ENCODE peak calls at places on chromosome 1, in six cellular contexts. H is ovary, J is RWPE2, F is kidney, R is Calu3, S is lower leg skin. X is an unnamed sample.

GRCh38 chr1:166952002-166952746 is 23.2 kb downstream of the ILDR2 start:
- DNase-seq in H (no peak), J (no peak), F (no peak), R (no peak), S (no peak), X (no peak)

GRCh38 chr1:19495816-19496528 is 10.6 kb upstream of the CAPZB start:
- DNase-seq in H (no peak), J (no peak), F (no peak), R (no peak), S (no peak), X (no peak)

GRCh38 chr1:181251001-181251712 is 162.7 kb downstream of the IER5 start:
- DNase-seq in H (no peak), J (no peak), F (no peak), R (peak), S (peak), X (no peak)

GRCh38 chr1:210340751-210341328 is 12.1 kb downstream of the HHAT start:
- DNase-seq in H (no peak), J (no peak), F (no peak), R (no peak), S (no peak), X (no peak)

GRCh38 chr1:156480015-156480368 is 20.6 kb downstream of the MEF2D start:
- DNase-seq in H (no peak), J (no peak), F (no peak), R (peak), S (no peak), X (no peak)

GRCh38 chr1:41977329-41977728 is 58.6 kb upstream of the HIVEP3 start:
- DNase-seq in H (no peak), J (no peak), F (no peak), R (peak), S (no peak), X (no peak)

GRCh38 chr1:214280386-214281029 is 451 bp upstream of the SMYD2 start:
- DNase-seq in H (peak), J (no peak), F (peak), R (peak), S (peak), X (no peak)

GRCh38 chr1:222283147-222283768 is 264.6 kb downstream of the HHIPL2 start:
- DNase-seq in H (no peak), J (no peak), F (peak), R (no peak), S (no peak), X (no peak)

GRCh38 chr1:35031103-35031452 is 667 bp downstream of the ZMYM6 start:
- DNase-seq in H (peak), J (no peak), F (no peak), R (peak), S (no peak), X (no peak)

GRCh38 chr1:38132681-38133080 is 86.1 kb upstream of the POU3F1 start:
- DNase-seq in H (no peak), J (no peak), F (no peak), R (no peak), S (no peak), X (no peak)

GRCh38 chr1:111603979-111604378 is 15.6 kb upstream of the RAP1A start:
- DNase-seq in H (no peak), J (no peak), F (peak), R (no peak), S (no peak), X (peak)

GRCh38 chr1:6622396-6623152 is 2.1 kb upstream of the THAP3 start:
- DNase-seq in H (no peak), J (no peak), F (no peak), R (no peak), S (no peak), X (no peak)

GRCh38 chr1:51684776-51685175 is 67.9 kb downstream of the OSBPL9 start:
- DNase-seq in H (peak), J (no peak), F (no peak), R (no peak), S (no peak), X (no peak)

GRCh38 chr1:34268311-34269042 is 91.8 kb downstream of the C1orf94 start:
- DNase-seq in H (no peak), J (no peak), F (no peak), R (no peak), S (no peak), X (no peak)

GRCh38 chr1:42926870-42927242 is 31.8 kb downstream of the SLC2A1 start:
- DNase-seq in H (no peak), J (no peak), F (no peak), R (no peak), S (no peak), X (no peak)

GRCh38 chr1:115641762-115642167 is at the start of gene VANGL1:
- DNase-seq in H (peak), J (no peak), F (peak), R (peak), S (peak), X (peak)

GRCh38 chr1:51928896-51929295 is 50.4 kb upstream of the NRDC start:
- DNase-seq in H (no peak), J (no peak), F (no peak), R (no peak), S (no peak), X (no peak)

GRCh38 chr1:1004780-1005697 is 5.1 kb upstream of the HES4 start:
- DNase-seq in H (peak), J (peak), F (peak), R (peak), S (no peak), X (peak)

GRCh38 chr1:184757891-184758290 is 3.2 kb upstream of the EDEM3 start:
- DNase-seq in H (no peak), J (no peak), F (no peak), R (no peak), S (no peak), X (no peak)

GRCh38 chr1:226083303-226084101 is 21.0 kb downstream of the H3-3A start:
- DNase-seq in H (peak), J (peak), F (peak), R (peak), S (peak), X (peak)

GRCh38 chr1:17667641-17668040 is 87.5 kb upstream of the ACTL8 start:
- DNase-seq in H (no peak), J (no peak), F (peak), R (no peak), S (no peak), X (no peak)

GRCh38 chr1:27137544-27138075 is 17.3 kb downstream of the SLC9A1 start:
- DNase-seq in H (no peak), J (no peak), F (peak), R (no peak), S (peak), X (no peak)

GRCh38 chr1:6233376-6233775 is 2.4 kb downstream of the ICMT start:
- DNase-seq in H (no peak), J (no peak), F (no peak), R (no peak), S (no peak), X (no peak)

GRCh38 chr1:184810735-184811316 is 56.2 kb upstream of the EDEM3 start:
- DNase-seq in H (no peak), J (no peak), F (no peak), R (no peak), S (no peak), X (no peak)

GRCh38 chr1:18132707-18133066 is 25.1 kb downstream of the IGSF21 start:
- DNase-seq in H (no peak), J (no peak), F (no peak), R (no peak), S (no peak), X (no peak)

GRCh38 chr1:25999419-25999818 is 1.6 kb upstream of the PAFAH2 start:
- DNase-seq in H (no peak), J (no peak), F (no peak), R (no peak), S (no peak), X (no peak)

GRCh38 chr1:18703041-18703621 is 72.5 kb downstream of the PAX7 start:
- DNase-seq in H (no peak), J (no peak), F (no peak), R (no peak), S (no peak), X (no peak)

GRCh38 chr1:39938856-39939255 is 16.1 kb upstream of the MFSD2A start:
- DNase-seq in H (no peak), J (no peak), F (no peak), R (no peak), S (peak), X (no peak)

GRCh38 chr1:109099871-109100757 is 9.6 kb downstream of the TMEM167B start:
- DNase-seq in H (peak), J (peak), F (peak), R (peak), S (peak), X (peak)

GRCh38 chr1:37752213-37752582 is 12.7 kb downstream of the EPHA10 start:
- DNase-seq in H (no peak), J (no peak), F (no peak), R (peak), S (no peak), X (no peak)

GRCh38 chr1:154404984-154405761 is at the start of gene IL6R:
- DNase-seq in H (peak), J (peak), F (peak), R (peak), S (peak), X (peak)

GRCh38 chr1:43207229-43207853 is 35.2 kb downstream of the CFAP57 start:
- DNase-seq in H (no peak), J (no peak), F (no peak), R (peak), S (no peak), X (no peak)

GRCh38 chr1:48790397-48790796 is 13.7 kb upstream of the BEND5 start:
- DNase-seq in H (no peak), J (no peak), F (no peak), R (no peak), S (no peak), X (no peak)

GRCh38 chr1:39167632-39168209 is 36.8 kb upstream of the MACF1 start:
- DNase-seq in H (peak), J (no peak), F (no peak), R (no peak), S (no peak), X (no peak)

GRCh38 chr1:145706282-145706681 is 886 bp downstream of the PDZK1 start:
- DNase-seq in H (no peak), J (peak), F (no peak), R (peak), S (no peak), X (no peak)

GRCh38 chr1:77994117-77994516 is 10.6 kb upstream of the DNAJB4 start:
- DNase-seq in H (no peak), J (no peak), F (no peak), R (no peak), S (no peak), X (no peak)

GRCh38 chr1:77991638-77992037 is 12.8 kb upstream of the FUBP1 start:
- DNase-seq in H (no peak), J (no peak), F (no peak), R (no peak), S (no peak), X (no peak)

DNA sequence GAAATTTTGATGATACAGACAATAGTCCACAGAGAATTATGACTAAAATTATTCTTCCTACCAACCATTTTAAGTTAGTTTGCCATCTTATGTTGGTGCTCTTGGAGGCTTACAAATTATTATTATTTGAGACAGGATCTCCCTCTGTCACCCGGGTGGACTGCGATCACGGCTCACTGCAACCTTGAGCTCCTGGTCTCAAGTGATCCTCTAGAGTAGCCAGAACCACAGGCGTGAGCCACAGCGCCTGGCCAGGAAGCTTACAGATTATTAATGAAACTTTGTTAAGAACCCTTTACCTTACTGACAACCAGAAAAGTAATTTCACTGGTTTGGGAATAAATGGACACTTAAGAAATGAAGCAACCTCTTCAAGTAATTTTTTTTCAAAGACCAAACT is 8.0 kb upstream of the DNAJB4 start:
- DNase-seq in H (no peak), J (no peak), F (no peak), R (no peak), S (no peak), X (no peak)
- TF ChIP-seq CTCF in H (no peak), J (no peak), F (no peak), R (no peak), S (no peak), X (no peak)

GRCh38 chr1:58618303-58618702 is 41.3 kb upstream of the TACSTD2 start:
- DNase-seq in H (no peak), J (peak), F (no peak), R (peak), S (peak), X (no peak)
- TF ChIP-seq CTCF in H (no peak), J (no peak), F (no peak), R (no peak), S (no peak), X (no peak)

DNA sequence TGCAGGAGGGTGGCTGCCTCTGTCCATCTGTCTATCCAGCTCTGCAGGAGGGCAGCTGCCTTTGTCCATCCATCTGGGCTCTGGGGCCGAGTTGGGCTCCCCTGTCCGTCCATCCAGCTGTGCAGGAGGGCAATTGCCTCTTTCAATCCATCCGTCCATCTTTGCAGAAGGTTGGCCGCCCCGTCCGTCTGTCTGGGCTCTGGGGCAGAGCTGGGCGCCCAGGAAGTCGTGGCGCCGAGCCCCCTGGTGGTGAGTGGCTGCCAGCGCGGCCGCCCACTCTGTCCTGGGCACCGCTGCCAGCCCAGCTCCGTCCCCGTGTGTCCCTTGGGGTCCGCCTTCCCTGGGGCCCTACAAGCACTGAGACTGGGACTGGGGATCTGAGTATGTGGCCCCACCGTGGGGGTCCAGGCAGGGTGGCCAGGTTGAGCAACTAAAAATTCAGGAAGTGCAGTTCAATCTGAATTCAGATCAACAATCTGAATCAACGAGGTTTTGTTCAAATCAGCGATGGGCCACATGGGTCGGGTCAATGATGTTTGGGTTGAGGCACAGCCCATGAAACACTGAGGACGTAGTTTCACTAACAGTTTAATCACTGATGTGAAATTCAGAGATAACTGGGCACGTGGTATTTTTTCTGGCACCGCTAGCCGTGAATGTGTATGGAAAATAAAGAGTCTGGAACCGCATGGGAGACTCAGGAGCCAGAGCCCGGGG is 99.1 kb upstream of the ACTRT2 start:
- DNase-seq in H (no peak), J (no peak), F (no peak), R (peak), S (no peak), X (peak)
- TF ChIP-seq CTCF in H (no peak), J (peak), F (peak), R (peak), S (no peak), X (peak)

GRCh38 chr1:12760256-12760795 is 13.2 kb upstream of the PRAMEF12 start:
- DNase-seq in H (no peak), J (no peak), F (no peak), R (no peak), S (no peak), X (no peak)
- TF ChIP-seq CTCF in H (no peak), J (no peak), F (no peak), R (no peak), S (no peak), X (no peak)

GRCh38 chr1:230441630-230442029 is 15.5 kb upstream of the PGBD5 start:
- DNase-seq in H (no peak), J (no peak), F (no peak), R (no peak), S (no peak), X (no peak)
- TF ChIP-seq CTCF in H (no peak), J (no peak), F (no peak), R (no peak), S (no peak), X (no peak)

GRCh38 chr1:3012511-3013291 is 8.6 kb upstream of the ACTRT2 start:
- DNase-seq in H (peak), J (peak), F (peak), R (peak), S (no peak), X (peak)
- TF ChIP-seq CTCF in H (peak), J (peak), F (peak), R (peak), S (no peak), X (peak)

GRCh38 chr1:116763787-116764465 is 9.7 kb downstream of the CD2 start:
- DNase-seq in H (no peak), J (no peak), F (no peak), R (peak), S (no peak), X (no peak)
- TF ChIP-seq CTCF in H (no peak), J (peak), F (peak), R (no peak), S (no peak), X (no peak)

DNA sequence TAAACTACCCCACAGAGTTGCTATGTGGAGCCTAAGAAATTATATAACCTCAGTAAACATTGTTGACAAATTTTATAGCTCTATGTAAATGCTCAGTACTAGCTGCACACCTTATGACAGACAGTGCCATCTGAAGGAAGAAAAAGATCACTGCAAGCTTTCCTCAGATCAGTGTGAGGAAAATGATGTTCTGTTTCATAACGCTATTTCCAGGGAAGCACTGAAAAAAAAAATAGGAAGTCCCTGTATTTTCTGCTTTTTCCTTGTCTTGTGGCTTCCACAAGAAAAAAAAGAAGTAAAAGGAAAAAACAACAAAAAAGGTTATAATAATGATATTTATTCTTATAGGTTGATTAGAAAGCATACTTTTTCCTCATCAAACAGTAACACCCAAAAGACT is 23.2 kb downstream of the LYST start:
- DNase-seq in H (no peak), J (no peak), F (no peak), R (peak), S (no peak), X (peak)
- TF ChIP-seq CTCF in H (peak), J (peak), F (peak), R (peak), S (no peak), X (peak)

GRCh38 chr1:208150810-208151458 is 93.2 kb downstream of the PLXNA2 start:
- DNase-seq in H (no peak), J (no peak), F (no peak), R (no peak), S (no peak), X (no peak)

GRCh38 chr1:208149776-208150514 is 94.2 kb downstream of the PLXNA2 start:
- DNase-seq in H (no peak), J (no peak), F (no peak), R (peak), S (no peak), X (no peak)

GRCh38 chr1:208146650-208147049 is 97.5 kb downstream of the PLXNA2 start:
- DNase-seq in H (no peak), J (no peak), F (no peak), R (no peak), S (no peak), X (no peak)

GRCh38 chr1:208148380-208148779 is 95.8 kb downstream of the PLXNA2 start:
- DNase-seq in H (no peak), J (no peak), F (no peak), R (no peak), S (no peak), X (no peak)

DNA sequence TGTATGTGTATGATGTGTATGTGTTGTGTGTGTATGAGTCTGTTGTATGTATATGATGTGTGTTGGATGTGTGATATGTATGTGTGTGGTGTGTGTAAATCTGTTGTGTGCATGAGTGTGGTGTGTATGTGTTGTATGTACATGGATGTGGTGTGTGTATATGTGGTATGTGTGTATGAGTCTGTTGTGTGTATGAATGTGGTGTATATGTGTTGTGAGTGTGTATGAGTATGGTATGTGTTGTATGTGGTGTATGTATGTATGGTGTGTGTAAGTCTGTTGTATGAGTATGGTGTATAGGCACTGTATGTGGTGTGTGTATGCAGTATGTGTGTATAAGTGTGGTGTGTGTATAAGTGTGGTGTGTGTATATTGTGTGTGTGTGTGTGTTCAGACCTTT is 95.0 kb downstream of the PLXNA2 start:
- DNase-seq in H (no peak), J (no peak), F (no peak), R (no peak), S (no peak), X (no peak)
- TF ChIP-seq CTCF in H (no peak), J (no peak), F (no peak), R (no peak), S (no peak), X (no peak)

X was measured in GM20000.